ENCODE peak calls at places on chromosomes 6 and 20, in five cellular contexts. One of them, this sample, is unnamed.

GRCh38 chr20:25313608-25314007 is 65.7 kb downstream of the PYGB start:
- DNase-seq in PC-3: no peak
- DNase-seq in stromal cell of bone marrow: no peak
- DNase-seq in HepG2: no peak
- DNase-seq in germinal center: no peak
- DNase-seq in this sample: no peak

GRCh38 chr20:34222208-34222607 is 19.0 kb upstream of the ASIP start:
- DNase-seq in PC-3: peak; percentile 47
- DNase-seq in HepG2: no peak
- DNase-seq in germinal center: no peak
- DNase-seq in stromal cell of bone marrow: peak; percentile 93
- DNase-seq in this sample: no peak

GRCh38 chr6:123702943-123703342 is 66.2 kb upstream of the TRDN start:
- DNase-seq in HepG2: no peak
- DNase-seq in germinal center: no peak
- DNase-seq in stromal cell of bone marrow: no peak
- DNase-seq in PC-3: no peak
- DNase-seq in this sample: no peak

GRCh38 chr20:53981752-53982437 is 88.5 kb downstream of the BCAS1 start:
- DNase-seq in PC-3: no peak
- DNase-seq in HepG2: no peak
- DNase-seq in germinal center: no peak
- DNase-seq in stromal cell of bone marrow: no peak
- DNase-seq in this sample: no peak

GRCh38 chr6:124541601-124542000 is 420.6 kb upstream of the RNF217 start:
- DNase-seq in germinal center: no peak
- DNase-seq in HepG2: no peak
- DNase-seq in stromal cell of bone marrow: no peak
- DNase-seq in PC-3: no peak
- DNase-seq in this sample: no peak

GRCh38 chr20:59939879-59940128 is 301 bp downstream of the PPP1R3D start:
- DNase-seq in HepG2: no peak
- DNase-seq in stromal cell of bone marrow: no peak
- DNase-seq in germinal center: peak; percentile 9
- DNase-seq in PC-3: no peak
- DNase-seq in this sample: no peak

GRCh38 chr6:47303861-47304260 is 5.8 kb downstream of the TNFRSF21 start:
- DNase-seq in germinal center: no peak
- DNase-seq in stromal cell of bone marrow: no peak
- DNase-seq in PC-3: no peak
- DNase-seq in HepG2: no peak
- DNase-seq in this sample: no peak

GRCh38 chr20:61948586-61949362 is 116.9 kb downstream of the TAF4 start:
- DNase-seq in HepG2: no peak
- DNase-seq in PC-3: no peak
- DNase-seq in germinal center: no peak
- DNase-seq in stromal cell of bone marrow: no peak
- DNase-seq in this sample: no peak

GRCh38 chr6:115310156-115310555 is 750.5 kb downstream of the FRK start:
- DNase-seq in stromal cell of bone marrow: no peak
- DNase-seq in PC-3: no peak
- DNase-seq in germinal center: no peak
- DNase-seq in HepG2: no peak
- DNase-seq in this sample: no peak

GRCh38 chr6:41697902-41698349 is 37.5 kb downstream of the TFEB start:
- DNase-seq in PC-3: no peak
- DNase-seq in stromal cell of bone marrow: no peak
- DNase-seq in HepG2: no peak
- DNase-seq in germinal center: no peak
- DNase-seq in this sample: no peak

GRCh38 chr6:158653577-158654354 is 3.9 kb downstream of the SYTL3 start:
- DNase-seq in PC-3: no peak
- DNase-seq in stromal cell of bone marrow: no peak
- DNase-seq in HepG2: no peak
- DNase-seq in germinal center: no peak
- DNase-seq in this sample: peak; percentile 91

GRCh38 chr20:47698142-47698541 is 87.1 kb downstream of the SULF2 start:
- DNase-seq in HepG2: no peak
- DNase-seq in germinal center: no peak
- DNase-seq in PC-3: no peak
- DNase-seq in stromal cell of bone marrow: no peak
- DNase-seq in this sample: no peak

GRCh38 chr6:142297996-142298753 is 3.6 kb upstream of the ADGRG6 start:
- DNase-seq in HepG2: peak; percentile 97
- DNase-seq in stromal cell of bone marrow: no peak
- DNase-seq in PC-3: peak; percentile 75
- DNase-seq in germinal center: no peak
- DNase-seq in this sample: no peak

GRCh38 chr6:129501401-129502051 is 208.5 kb downstream of the ARHGAP18 start:
- DNase-seq in HepG2: peak; percentile 79
- DNase-seq in germinal center: no peak
- DNase-seq in stromal cell of bone marrow: peak; percentile 85
- DNase-seq in PC-3: peak; percentile 91
- DNase-seq in this sample: no peak

GRCh38 chr6:52420668-52421358 is 671 bp downstream of the EFHC1 start:
- DNase-seq in germinal center: no peak
- DNase-seq in stromal cell of bone marrow: no peak
- DNase-seq in HepG2: peak; percentile 76
- DNase-seq in PC-3: peak; percentile 66
- DNase-seq in this sample: no peak

GRCh38 chr20:36847009-36847709 is 28.8 kb upstream of the TLDC2 start:
- DNase-seq in germinal center: no peak
- DNase-seq in HepG2: no peak
- DNase-seq in stromal cell of bone marrow: peak; percentile 85
- DNase-seq in PC-3: no peak
- DNase-seq in this sample: no peak

GRCh38 chr20:58706975-58707681 is 14.5 kb downstream of the NPEPL1 start:
- DNase-seq in HepG2: no peak
- DNase-seq in PC-3: no peak
- DNase-seq in stromal cell of bone marrow: no peak
- DNase-seq in germinal center: no peak
- DNase-seq in this sample: no peak

GRCh38 chr6:119077643-119078448 is 618 bp downstream of the FAM184A start:
- DNase-seq in germinal center: peak; percentile 55
- DNase-seq in HepG2: peak; percentile 32
- DNase-seq in PC-3: peak; percentile 67
- DNase-seq in stromal cell of bone marrow: no peak
- DNase-seq in this sample: peak; percentile 29

GRCh38 chr6:87237804-87238203 is 82.4 kb downstream of the ZNF292 start:
- DNase-seq in stromal cell of bone marrow: peak; percentile 13
- DNase-seq in germinal center: peak; percentile 29
- DNase-seq in PC-3: peak; percentile 29
- DNase-seq in HepG2: peak; percentile 9
- DNase-seq in this sample: no peak

GRCh38 chr20:63829943-63830820 is 882 bp downstream of the ZBTB46 start:
- DNase-seq in PC-3: no peak
- DNase-seq in HepG2: no peak
- DNase-seq in stromal cell of bone marrow: no peak
- DNase-seq in germinal center: no peak
- DNase-seq in this sample: no peak

GRCh38 chr20:45873409-45874116 is 7.5 kb upstream of the ZSWIM1 start:
- DNase-seq in HepG2: no peak
- DNase-seq in germinal center: no peak
- DNase-seq in PC-3: peak; percentile 50
- DNase-seq in stromal cell of bone marrow: no peak
- DNase-seq in this sample: no peak

GRCh38 chr6:137701942-137702341 is 165.1 kb upstream of the TNFAIP3 start:
- DNase-seq in germinal center: no peak
- DNase-seq in HepG2: no peak
- DNase-seq in stromal cell of bone marrow: no peak
- DNase-seq in PC-3: no peak
- DNase-seq in this sample: no peak

GRCh38 chr6:30884521-30885480 is 482 bp downstream of the DDR1 start:
- DNase-seq in stromal cell of bone marrow: no peak
- DNase-seq in germinal center: peak; percentile 68
- DNase-seq in PC-3: peak; percentile 54
- DNase-seq in HepG2: no peak
- DNase-seq in this sample: no peak

GRCh38 chr6:128630213-128630612 is 109.8 kb upstream of the PTPRK start:
- DNase-seq in PC-3: peak; percentile 63
- DNase-seq in germinal center: no peak
- DNase-seq in HepG2: no peak
- DNase-seq in stromal cell of bone marrow: no peak
- DNase-seq in this sample: no peak

GRCh38 chr20:20454850-20455627 is 87.1 kb downstream of the INSM1 start:
- DNase-seq in stromal cell of bone marrow: no peak
- DNase-seq in HepG2: no peak
- DNase-seq in PC-3: no peak
- DNase-seq in germinal center: no peak
- DNase-seq in this sample: no peak

GRCh38 chr6:139490482-139490881 is 116.0 kb upstream of the CITED2 start:
- DNase-seq in PC-3: no peak
- DNase-seq in germinal center: no peak
- DNase-seq in HepG2: peak; percentile 74
- DNase-seq in stromal cell of bone marrow: no peak
- DNase-seq in this sample: peak; percentile 3

GRCh38 chr6:4632411-4632810 is 143.8 kb upstream of the CDYL start:
- DNase-seq in germinal center: no peak
- DNase-seq in PC-3: no peak
- DNase-seq in HepG2: no peak
- DNase-seq in stromal cell of bone marrow: no peak
- DNase-seq in this sample: no peak

GRCh38 chr20:63980317-63980805 is 571 bp upstream of the PRPF6 start:
- DNase-seq in HepG2: peak; percentile 50
- DNase-seq in stromal cell of bone marrow: no peak
- DNase-seq in PC-3: no peak
- DNase-seq in germinal center: no peak
- DNase-seq in this sample: peak; percentile 40

GRCh38 chr6:83767033-83767432 is 58.1 kb upstream of the SNAP91 start:
- DNase-seq in stromal cell of bone marrow: no peak
- DNase-seq in HepG2: no peak
- DNase-seq in PC-3: no peak
- DNase-seq in germinal center: no peak
- DNase-seq in this sample: no peak

GRCh38 chr6:110329348-110329728 is 28.8 kb downstream of the METTL24 start:
- DNase-seq in HepG2: no peak
- DNase-seq in stromal cell of bone marrow: no peak
- DNase-seq in germinal center: no peak
- DNase-seq in PC-3: no peak
- DNase-seq in this sample: no peak

This sample was measured in T-helper 22 cell.